ENCODE peak calls at places on chromosomes 12 and 14, in four cellular contexts. One of them, this sample, is unnamed.

GRCh38 chr14:74913986-74914573 is 9.0 kb downstream of the RPS6KL1 start:
- DNase-seq in HEK293T: peak
- DNase-seq in ovary: peak
- DNase-seq in activated CD4-positive, alpha-beta T cell treated with anti-CD3 and anti-CD28 coated beads, Interleukin-2, amount 50 U/mL, for 4 hours: no peak
- DNase-seq in this sample: no peak

GRCh38 chr12:68287106-68287505 is 33.7 kb upstream of the IL22 start:
- DNase-seq in HEK293T: no peak
- DNase-seq in activated CD4-positive, alpha-beta T cell treated with anti-CD3 and anti-CD28 coated beads, Interleukin-2, amount 50 U/mL, for 4 hours: no peak
- DNase-seq in ovary: no peak
- DNase-seq in this sample: no peak

GRCh38 chr14:89399594-89400068 is 17.4 kb downstream of the FOXN3 start:
- DNase-seq in activated CD4-positive, alpha-beta T cell treated with anti-CD3 and anti-CD28 coated beads, Interleukin-2, amount 50 U/mL, for 4 hours: no peak
- DNase-seq in ovary: no peak
- DNase-seq in HEK293T: peak
- DNase-seq in this sample: peak

GRCh38 chr14:20215196-20215595 is 8.3 kb upstream of the OR11H6 start:
- DNase-seq in activated CD4-positive, alpha-beta T cell treated with anti-CD3 and anti-CD28 coated beads, Interleukin-2, amount 50 U/mL, for 4 hours: no peak
- DNase-seq in ovary: no peak
- DNase-seq in HEK293T: no peak
- DNase-seq in this sample: no peak

GRCh38 chr14:77508249-77508648 is 9.6 kb upstream of the ISM2 start:
- DNase-seq in HEK293T: no peak
- DNase-seq in activated CD4-positive, alpha-beta T cell treated with anti-CD3 and anti-CD28 coated beads, Interleukin-2, amount 50 U/mL, for 4 hours: no peak
- DNase-seq in ovary: no peak
- DNase-seq in this sample: no peak

GRCh38 chr12:47408171-47408871 is 297.5 kb downstream of the RPAP3 start:
- DNase-seq in HEK293T: no peak
- DNase-seq in activated CD4-positive, alpha-beta T cell treated with anti-CD3 and anti-CD28 coated beads, Interleukin-2, amount 50 U/mL, for 4 hours: no peak
- DNase-seq in ovary: no peak
- DNase-seq in this sample: no peak

GRCh38 chr12:93137656-93138612 is 208.8 kb upstream of the EEA1 start:
- DNase-seq in ovary: no peak
- DNase-seq in activated CD4-positive, alpha-beta T cell treated with anti-CD3 and anti-CD28 coated beads, Interleukin-2, amount 50 U/mL, for 4 hours: no peak
- DNase-seq in HEK293T: no peak
- DNase-seq in this sample: no peak

GRCh38 chr12:48189331-48190125 is 6.1 kb downstream of the CCDC184 start:
- DNase-seq in HEK293T: peak
- DNase-seq in ovary: peak
- DNase-seq in activated CD4-positive, alpha-beta T cell treated with anti-CD3 and anti-CD28 coated beads, Interleukin-2, amount 50 U/mL, for 4 hours: peak
- DNase-seq in this sample: peak

GRCh38 chr12:6944381-6945186 is 762 bp downstream of the C12orf57 start:
- DNase-seq in ovary: peak
- DNase-seq in HEK293T: peak
- DNase-seq in activated CD4-positive, alpha-beta T cell treated with anti-CD3 and anti-CD28 coated beads, Interleukin-2, amount 50 U/mL, for 4 hours: peak
- DNase-seq in this sample: peak

GRCh38 chr12:101552277-101552676 is 42.5 kb upstream of the MYBPC1 start:
- DNase-seq in activated CD4-positive, alpha-beta T cell treated with anti-CD3 and anti-CD28 coated beads, Interleukin-2, amount 50 U/mL, for 4 hours: no peak
- DNase-seq in HEK293T: no peak
- DNase-seq in ovary: no peak
- DNase-seq in this sample: no peak

GRCh38 chr12:113200016-113200797 is 14.7 kb downstream of the RITA1 start:
- DNase-seq in HEK293T: no peak
- DNase-seq in activated CD4-positive, alpha-beta T cell treated with anti-CD3 and anti-CD28 coated beads, Interleukin-2, amount 50 U/mL, for 4 hours: no peak
- DNase-seq in ovary: no peak
- DNase-seq in this sample: no peak

GRCh38 chr12:105357162-105357691 is 26.7 kb downstream of the C12orf75 start:
- DNase-seq in activated CD4-positive, alpha-beta T cell treated with anti-CD3 and anti-CD28 coated beads, Interleukin-2, amount 50 U/mL, for 4 hours: no peak
- DNase-seq in ovary: no peak
- DNase-seq in HEK293T: no peak
- DNase-seq in this sample: no peak

GRCh38 chr12:30862486-30862885 is 64.1 kb upstream of the TSPAN11 start:
- DNase-seq in ovary: no peak
- DNase-seq in HEK293T: no peak
- DNase-seq in activated CD4-positive, alpha-beta T cell treated with anti-CD3 and anti-CD28 coated beads, Interleukin-2, amount 50 U/mL, for 4 hours: no peak
- DNase-seq in this sample: no peak

GRCh38 chr12:49304161-49304560 is 9.2 kb downstream of the PRPH start:
- DNase-seq in HEK293T: no peak
- DNase-seq in ovary: no peak
- DNase-seq in activated CD4-positive, alpha-beta T cell treated with anti-CD3 and anti-CD28 coated beads, Interleukin-2, amount 50 U/mL, for 4 hours: no peak
- DNase-seq in this sample: no peak

GRCh38 chr14:70601162-70601561 is 707 bp upstream of the MED6 start:
- DNase-seq in activated CD4-positive, alpha-beta T cell treated with anti-CD3 and anti-CD28 coated beads, Interleukin-2, amount 50 U/mL, for 4 hours: no peak
- DNase-seq in HEK293T: no peak
- DNase-seq in ovary: no peak
- DNase-seq in this sample: no peak

GRCh38 chr14:91373591-91374245 is 43.9 kb downstream of the CCDC88C start:
- DNase-seq in HEK293T: no peak
- DNase-seq in ovary: no peak
- DNase-seq in activated CD4-positive, alpha-beta T cell treated with anti-CD3 and anti-CD28 coated beads, Interleukin-2, amount 50 U/mL, for 4 hours: no peak
- DNase-seq in this sample: no peak

GRCh38 chr12:95385646-95386045 is 88.3 kb upstream of the METAP2 start:
- DNase-seq in ovary: no peak
- DNase-seq in HEK293T: no peak
- DNase-seq in activated CD4-positive, alpha-beta T cell treated with anti-CD3 and anti-CD28 coated beads, Interleukin-2, amount 50 U/mL, for 4 hours: no peak
- DNase-seq in this sample: no peak

GRCh38 chr12:89566615-89567014 is 40.8 kb upstream of the POC1B start:
- DNase-seq in HEK293T: no peak
- DNase-seq in ovary: no peak
- DNase-seq in activated CD4-positive, alpha-beta T cell treated with anti-CD3 and anti-CD28 coated beads, Interleukin-2, amount 50 U/mL, for 4 hours: no peak
- DNase-seq in this sample: no peak

GRCh38 chr12:54858562-54858961 is 4.2 kb downstream of the MUCL1 start:
- DNase-seq in HEK293T: no peak
- DNase-seq in activated CD4-positive, alpha-beta T cell treated with anti-CD3 and anti-CD28 coated beads, Interleukin-2, amount 50 U/mL, for 4 hours: no peak
- DNase-seq in ovary: no peak
- DNase-seq in this sample: no peak

GRCh38 chr14:32129124-32129523 is 52.0 kb downstream of the ARHGAP5 start:
- DNase-seq in ovary: no peak
- DNase-seq in activated CD4-positive, alpha-beta T cell treated with anti-CD3 and anti-CD28 coated beads, Interleukin-2, amount 50 U/mL, for 4 hours: no peak
- DNase-seq in HEK293T: no peak
- DNase-seq in this sample: no peak

GRCh38 chr12:49545815-49546214 is 7.0 kb downstream of the KCNH3 start:
- DNase-seq in HEK293T: no peak
- DNase-seq in ovary: no peak
- DNase-seq in activated CD4-positive, alpha-beta T cell treated with anti-CD3 and anti-CD28 coated beads, Interleukin-2, amount 50 U/mL, for 4 hours: no peak
- DNase-seq in this sample: no peak

GRCh38 chr14:71833476-71833875 is 98.8 kb upstream of the RGS6 start:
- DNase-seq in HEK293T: no peak
- DNase-seq in ovary: no peak
- DNase-seq in activated CD4-positive, alpha-beta T cell treated with anti-CD3 and anti-CD28 coated beads, Interleukin-2, amount 50 U/mL, for 4 hours: no peak
- DNase-seq in this sample: no peak

GRCh38 chr14:70018246-70018645 is 139.0 kb downstream of the SMOC1 start:
- DNase-seq in activated CD4-positive, alpha-beta T cell treated with anti-CD3 and anti-CD28 coated beads, Interleukin-2, amount 50 U/mL, for 4 hours: no peak
- DNase-seq in ovary: no peak
- DNase-seq in HEK293T: no peak
- DNase-seq in this sample: no peak

GRCh38 chr12:113298861-113299545 is 35.9 kb downstream of the SLC8B1 start:
- DNase-seq in activated CD4-positive, alpha-beta T cell treated with anti-CD3 and anti-CD28 coated beads, Interleukin-2, amount 50 U/mL, for 4 hours: no peak
- DNase-seq in HEK293T: no peak
- DNase-seq in ovary: peak
- DNase-seq in this sample: no peak

GRCh38 chr12:116135209-116135930 is 142.1 kb downstream of the MED13L start:
- DNase-seq in ovary: no peak
- DNase-seq in HEK293T: no peak
- DNase-seq in activated CD4-positive, alpha-beta T cell treated with anti-CD3 and anti-CD28 coated beads, Interleukin-2, amount 50 U/mL, for 4 hours: no peak
- DNase-seq in this sample: no peak

GRCh38 chr12:47757360-47757839 is 1.3 kb downstream of the RAPGEF3 start:
- DNase-seq in ovary: no peak
- DNase-seq in HEK293T: no peak
- DNase-seq in activated CD4-positive, alpha-beta T cell treated with anti-CD3 and anti-CD28 coated beads, Interleukin-2, amount 50 U/mL, for 4 hours: no peak
- DNase-seq in this sample: no peak

GRCh38 chr12:6699989-6700645 is 498 bp downstream of the PIANP start:
- DNase-seq in ovary: no peak
- DNase-seq in HEK293T: no peak
- DNase-seq in activated CD4-positive, alpha-beta T cell treated with anti-CD3 and anti-CD28 coated beads, Interleukin-2, amount 50 U/mL, for 4 hours: no peak
- DNase-seq in this sample: no peak

GRCh38 chr12:25056486-25057130 is 107.7 kb upstream of the BCAT1 start:
- DNase-seq in ovary: no peak
- DNase-seq in activated CD4-positive, alpha-beta T cell treated with anti-CD3 and anti-CD28 coated beads, Interleukin-2, amount 50 U/mL, for 4 hours: no peak
- DNase-seq in HEK293T: no peak
- DNase-seq in this sample: peak

GRCh38 chr12:123139926-123140674 is 10.8 kb downstream of the PITPNM2 start:
- DNase-seq in activated CD4-positive, alpha-beta T cell treated with anti-CD3 and anti-CD28 coated beads, Interleukin-2, amount 50 U/mL, for 4 hours: no peak
- DNase-seq in HEK293T: no peak
- DNase-seq in ovary: peak
- DNase-seq in this sample: no peak

GRCh38 chr12:57815177-57816000 is 3.1 kb downstream of the AVIL start:
- DNase-seq in activated CD4-positive, alpha-beta T cell treated with anti-CD3 and anti-CD28 coated beads, Interleukin-2, amount 50 U/mL, for 4 hours: no peak
- DNase-seq in ovary: no peak
- DNase-seq in HEK293T: no peak
- DNase-seq in this sample: no peak

GRCh38 chr12:53733051-53733812 is 6.0 kb upstream of the CALCOCO1 start:
- DNase-seq in HEK293T: no peak
- DNase-seq in ovary: no peak
- DNase-seq in activated CD4-positive, alpha-beta T cell treated with anti-CD3 and anti-CD28 coated beads, Interleukin-2, amount 50 U/mL, for 4 hours: no peak
- DNase-seq in this sample: no peak

GRCh38 chr12:75565795-75566194 is 54.4 kb upstream of the KRR1 start:
- DNase-seq in activated CD4-positive, alpha-beta T cell treated with anti-CD3 and anti-CD28 coated beads, Interleukin-2, amount 50 U/mL, for 4 hours: no peak
- DNase-seq in HEK293T: no peak
- DNase-seq in ovary: no peak
- DNase-seq in this sample: no peak

This sample was measured in NCI-H526 treated with DMSO at 0.1 percent for 48 hours.